ENCODE peak calls at places on chromosome 12, in five cellular contexts. J is AG08395, Z is M059J, W is neuronal stem cell, C is BJ. E is an unnamed sample.

GRCh38 chr12:26845057-26845666 is 12.2 kb upstream of the ITPR2 start:
- DNase-seq in W (peak), Z (peak), J (peak), C (no peak), E (peak)

GRCh38 chr12:1797991-1798733 is 22.2 kb upstream of the LRTM2 start:
- DNase-seq in Z (no peak), W (no peak), C (no peak), J (no peak), E (no peak)

GRCh38 chr12:60148831-60149230 is 553.0 kb downstream of the SLC16A7 start:
- DNase-seq in Z (peak), C (peak), J (peak), W (no peak), E (peak)

GRCh38 chr12:124804011-124804621 is 59.5 kb downstream of the SCARB1 start:
- DNase-seq in W (no peak), Z (no peak), C (no peak), J (peak), E (peak)

GRCh38 chr12:40058721-40059190 is 47.1 kb downstream of the SLC2A13 start:
- DNase-seq in W (no peak), C (no peak), Z (peak), J (no peak), E (no peak)

GRCh38 chr12:103279444-103279843 is 216.3 kb downstream of the C12orf42 start:
- DNase-seq in W (no peak), Z (no peak), J (no peak), C (no peak), E (no peak)

GRCh38 chr12:104718581-104718980 is 239.5 kb downstream of the SLC41A2 start:
- DNase-seq in J (peak), Z (no peak), C (no peak), W (no peak), E (peak)

GRCh38 chr12:106428379-106428778 is 70.8 kb downstream of the POLR3B start:
- DNase-seq in J (no peak), Z (no peak), C (no peak), W (no peak), E (no peak)

GRCh38 chr12:52952082-52952801 is 3.3 kb downstream of the KRT18 start:
- DNase-seq in C (no peak), J (no peak), Z (peak), W (no peak), E (no peak)

GRCh38 chr12:47080725-47081502 is 1.2 kb upstream of the AMIGO2 start:
- DNase-seq in Z (peak), J (peak), W (no peak), C (no peak), E (peak)